ENCODE peak calls at places on chromosomes 3 and 15, in four cellular contexts. R is mesendoderm, G is H9, J is H1. S is an unnamed sample.

GRCh38 chr15:75065851-75066509 is 42.6 kb downstream of the PPCDC start:
- DNase-seq in R (peak), G (no peak), J (no peak), S (no peak)

GRCh38 chr3:175397407-175397806 is 538.3 kb downstream of the NAALADL2 start:
- DNase-seq in R (no peak), G (no peak), J (no peak), S (no peak)

GRCh38 chr15:64460737-64461576 is 579 bp downstream of the ZNF609 start:
- DNase-seq in R (peak), G (peak), J (peak), S (peak)

GRCh38 chr3:102390465-102390864 is 44.4 kb upstream of the ZPLD1 start:
- DNase-seq in R (no peak), G (no peak), J (no peak), S (no peak)

GRCh38 chr3:178520436-178520835 is 15.8 kb upstream of the KCNMB2 start:
- DNase-seq in R (peak), G (no peak), J (no peak), S (no peak)

GRCh38 chr3:32238027-32238815 is at the start of gene CMTM8:
- DNase-seq in R (peak), G (peak), J (peak), S (no peak)

GRCh38 chr3:152885066-152885465 is 50.1 kb downstream of the P2RY1 start:
- DNase-seq in R (no peak), G (no peak), J (no peak), S (no peak)

GRCh38 chr15:46277451-46277850 is 642.6 kb downstream of the SQOR start:
- DNase-seq in R (no peak), G (no peak), J (no peak), S (no peak)

GRCh38 chr3:112735927-112736326 is 95.0 kb upstream of the CCDC80 start:
- DNase-seq in R (no peak), G (no peak), J (no peak), S (no peak)

GRCh38 chr15:23518104-23518503 is 47.4 kb upstream of the MKRN3 start:
- DNase-seq in R (no peak), G (no peak), J (no peak), S (no peak)

GRCh38 chr3:30199855-30200254 is 406.5 kb upstream of the TGFBR2 start:
- DNase-seq in R (no peak), G (no peak), J (no peak), S (no peak)

GRCh38 chr3:49727924-49728361 is 4.2 kb upstream of the GMPPB start:
- DNase-seq in R (no peak), G (no peak), J (no peak), S (no peak)

GRCh38 chr3:109985942-109986555 is 648.7 kb upstream of the DPPA4 start:
- DNase-seq in R (peak), G (no peak), J (no peak), S (peak)

GRCh38 chr3:165803471-165803870 is 33.8 kb downstream of the BCHE start:
- DNase-seq in R (no peak), G (no peak), J (no peak), S (no peak)
- H4K5ac ChIP-seq in R (no peak), G (no peak), J (no peak), S (no peak)

GRCh38 chr15:96350884-96351639 is 20.6 kb downstream of the NR2F2 start:
- DNase-seq in R (no peak), G (no peak), J (no peak), S (no peak)
- H2AK5ac ChIP-seq in R (no peak), G (no peak), J (no peak), S (no peak)

GRCh38 chr15:48505067-48505466 is 140.4 kb downstream of the FBN1 start:
- DNase-seq in R (no peak), G (no peak), J (no peak), S (no peak)

GRCh38 chr15:48510976-48511375 is 134.5 kb downstream of the FBN1 start:
- DNase-seq in R (no peak), G (no peak), J (no peak), S (no peak)

GRCh38 chr15:48507416-48508065 is 138.0 kb downstream of the FBN1 start:
- DNase-seq in R (peak), G (peak), J (no peak), S (peak)
- H4K5ac ChIP-seq in R (no peak), G (no peak), J (no peak), S (no peak)

DNA sequence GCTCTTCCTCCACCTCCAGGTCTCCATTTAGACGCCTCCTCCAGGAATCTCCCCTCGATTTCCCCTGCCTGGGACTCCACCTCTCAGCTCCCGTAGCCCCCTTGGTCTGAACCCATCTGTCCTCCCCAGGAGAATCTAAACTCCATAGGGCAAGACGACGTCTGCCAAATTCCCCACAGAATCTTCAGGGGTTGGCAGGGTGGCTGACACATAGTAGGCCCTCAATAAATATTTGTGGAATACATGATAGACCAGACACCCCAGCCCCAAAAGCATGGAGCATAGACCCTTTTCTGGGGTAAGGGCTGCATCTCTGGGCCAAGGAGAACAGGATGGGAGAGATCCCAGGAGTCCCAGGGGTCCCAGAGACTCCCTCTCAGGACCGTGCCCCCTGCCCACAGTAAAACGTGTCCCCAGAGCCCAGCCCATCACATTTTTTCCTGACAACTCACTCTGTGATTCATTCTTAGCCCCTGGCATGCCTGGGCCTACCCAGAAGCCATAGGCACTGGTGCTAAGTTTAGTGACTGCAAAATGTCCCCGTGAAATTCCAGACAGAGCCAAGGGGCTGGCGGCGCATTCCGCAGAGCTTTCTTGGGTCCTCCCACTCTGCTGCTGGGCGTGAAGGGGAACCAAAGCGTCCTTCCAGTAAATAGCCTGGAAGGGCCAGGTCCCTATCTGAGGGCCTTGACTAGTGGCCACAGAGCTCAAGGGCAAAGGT is 78.0 kb upstream of the SLC6A6 start:
- DNase-seq in R (peak), G (no peak), J (no peak), S (peak)
- H2AK5ac ChIP-seq in R (no peak), G (no peak), J (no peak), S (no peak)

DNA sequence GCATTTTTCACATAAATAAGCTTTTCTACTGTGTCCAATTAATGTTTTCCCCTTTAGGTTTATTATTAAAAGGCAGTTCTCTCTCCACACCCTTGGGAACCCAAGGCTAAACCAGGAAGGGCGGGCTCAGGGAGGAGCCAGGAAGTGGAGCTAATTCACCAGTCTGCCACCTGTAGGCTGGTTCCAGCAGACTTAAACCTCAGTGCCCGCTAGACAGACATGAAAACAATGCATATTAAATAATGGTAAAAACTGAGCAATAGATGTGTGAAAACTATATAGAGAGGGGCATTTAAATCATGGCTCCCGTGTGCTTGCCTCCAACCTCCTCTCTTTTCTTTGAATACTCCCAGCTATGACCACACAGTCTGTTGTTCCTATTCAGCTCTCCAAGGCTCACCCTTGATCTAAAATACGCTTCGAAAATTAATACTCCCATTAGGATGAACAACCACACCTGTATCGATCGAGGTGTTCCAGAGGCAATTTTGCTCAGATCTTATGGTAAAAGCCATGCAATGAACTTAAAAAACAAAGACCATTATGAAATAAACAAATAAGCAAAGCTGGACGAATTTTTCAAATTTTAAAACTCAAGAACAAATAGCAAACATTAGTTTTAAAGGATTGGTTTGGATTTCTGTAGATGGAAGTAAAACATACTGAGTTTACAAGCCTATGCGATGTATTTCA is 253.3 kb downstream of the TJP1 start:
- DNase-seq in R (peak), G (peak), J (no peak), S (no peak)
- H4K5ac ChIP-seq in R (no peak), G (no peak), J (no peak), S (no peak)

GRCh38 chr3:48151807-48152427 is 36.3 kb downstream of the CDC25A start:
- DNase-seq in R (no peak), G (no peak), J (no peak), S (peak)
- H2AK5ac ChIP-seq in R (no peak), G (no peak), J (peak), S (peak)

S was measured in IMR-90.